ENCODE peak calls at places on chromosome 7, in seven cellular contexts. M is GM10248, O is AG08396, Y is RPMI7951, V is KBM-7, U is NCI-H1417, X is gastrocnemius medialis. D is an unnamed sample.

GRCh38 chr7:101728888-101729883 is 88.2 kb upstream of the CUX1 start:
- DNase-seq in M (no peak), O (no peak), Y (peak), V (peak), U (no peak), X (no peak), D (no peak)

GRCh38 chr7:115869225-115869624 is 161.3 kb downstream of the TFEC start:
- DNase-seq in M (no peak), O (no peak), Y (no peak), V (no peak), U (no peak), X (no peak), D (no peak)

GRCh38 chr7:130380861-130381455 is 664 bp downstream of the CPA1 start:
- DNase-seq in M (no peak), O (no peak), Y (no peak), V (no peak), U (no peak), X (no peak), D (no peak)

GRCh38 chr7:131010714-131011436 is 276.9 kb upstream of the KLF14 start:
- DNase-seq in M (peak), O (no peak), Y (peak), V (peak), U (no peak), X (no peak), D (no peak)

GRCh38 chr7:28858206-28858605 is 99.9 kb downstream of the TRIL start:
- DNase-seq in M (no peak), O (no peak), Y (peak), V (no peak), U (no peak), X (no peak), D (no peak)

GRCh38 chr7:37176079-37176478 is 272.6 kb downstream of the ELMO1 start:
- DNase-seq in M (no peak), O (no peak), Y (no peak), V (no peak), U (no peak), X (no peak), D (no peak)

GRCh38 chr7:1999278-1999984 is 233.3 kb downstream of the MAD1L1 start:
- DNase-seq in M (no peak), O (no peak), Y (no peak), V (no peak), U (no peak), X (no peak), D (no peak)

GRCh38 chr7:105046414-105046813 is 32.4 kb downstream of the KMT2E start:
- DNase-seq in M (no peak), O (peak), Y (peak), V (no peak), U (no peak), X (no peak), D (no peak)

GRCh38 chr7:101435461-101436225 is 73.0 kb downstream of the COL26A1 start:
- DNase-seq in M (no peak), O (no peak), Y (no peak), V (no peak), U (no peak), X (no peak), D (peak)

GRCh38 chr7:105638942-105639495 is 57.7 kb upstream of the EFCAB10 start:
- DNase-seq in M (no peak), O (no peak), Y (no peak), V (no peak), U (peak), X (no peak), D (peak)

GRCh38 chr7:137774793-137775201 is 72.0 kb downstream of the DGKI start:
- DNase-seq in M (no peak), O (no peak), Y (peak), V (no peak), U (no peak), X (no peak), D (no peak)

GRCh38 chr7:132125096-132125495 is 451.2 kb downstream of the PLXNA4 start:
- DNase-seq in M (no peak), O (no peak), Y (no peak), V (no peak), U (no peak), X (no peak), D (no peak)

GRCh38 chr7:80659120-80660055 is 20.9 kb downstream of the CD36 start:
- DNase-seq in M (peak), O (peak), Y (peak), V (peak), U (no peak), X (no peak), D (no peak)

GRCh38 chr7:151859111-151859947 is 17.6 kb downstream of the PRKAG2 start:
- DNase-seq in M (no peak), O (no peak), Y (no peak), V (no peak), U (no peak), X (no peak), D (no peak)

GRCh38 chr7:150962743-150963399 is 15.2 kb downstream of the KCNH2 start:
- DNase-seq in M (peak), O (peak), Y (peak), V (peak), U (peak), X (no peak), D (peak)

GRCh38 chr7:50868426-50869100 is 85.9 kb upstream of the GRB10 start:
- DNase-seq in M (no peak), O (no peak), Y (peak), V (no peak), U (no peak), X (no peak), D (no peak)

D was measured in nephron progenitor cell.